ENCODE peak calls at places on chromosomes 16 and 17, in four cellular contexts. One of them, this sample, is unnamed.

GRCh38 chr17:42989726-42990652 is 8.2 kb upstream of the RPL27 start:
- DNase-seq in A549: peak
- DNase-seq in AG09309: no peak
- DNase-seq in fibroblast of the aortic adventitia: no peak
- DNase-seq in this sample: no peak

GRCh38 chr17:40309031-40309937 is at the start of gene RARA:
- DNase-seq in A549: peak
- DNase-seq in AG09309: no peak
- DNase-seq in fibroblast of the aortic adventitia: peak
- DNase-seq in this sample: no peak

GRCh38 chr17:6476061-6476833 is 32.0 kb downstream of the PIMREG start:
- DNase-seq in A549: no peak
- DNase-seq in AG09309: no peak
- DNase-seq in fibroblast of the aortic adventitia: no peak
- DNase-seq in this sample: no peak

GRCh38 chr17:69103557-69104233 is 38.0 kb downstream of the ABCA6 start:
- DNase-seq in A549: no peak
- DNase-seq in AG09309: no peak
- DNase-seq in fibroblast of the aortic adventitia: no peak
- DNase-seq in this sample: no peak

GRCh38 chr16:303760-304505 is 21.0 kb downstream of the PDIA2 start:
- DNase-seq in A549: no peak
- DNase-seq in AG09309: no peak
- DNase-seq in fibroblast of the aortic adventitia: peak
- DNase-seq in this sample: no peak

GRCh38 chr16:20889625-20890275 is 10.4 kb downstream of the DCUN1D3 start:
- DNase-seq in A549: no peak
- DNase-seq in AG09309: no peak
- DNase-seq in fibroblast of the aortic adventitia: no peak
- DNase-seq in this sample: no peak

GRCh38 chr16:73173396-73173795 is 125.5 kb upstream of the ZFHX3 start:
- DNase-seq in A549: no peak
- DNase-seq in AG09309: no peak
- DNase-seq in fibroblast of the aortic adventitia: peak
- DNase-seq in this sample: no peak

GRCh38 chr17:42182927-42183734 is 2.1 kb downstream of the HCRT start:
- DNase-seq in A549: peak
- DNase-seq in AG09309: no peak
- DNase-seq in fibroblast of the aortic adventitia: peak
- DNase-seq in this sample: no peak

GRCh38 chr16:83803811-83804210 is 4.0 kb upstream of the HSBP1 start:
- DNase-seq in A549: no peak
- DNase-seq in AG09309: no peak
- DNase-seq in fibroblast of the aortic adventitia: no peak
- DNase-seq in this sample: no peak

GRCh38 chr17:75774988-75775668 is 9.5 kb upstream of the UNK start:
- DNase-seq in A549: no peak
- DNase-seq in AG09309: no peak
- DNase-seq in fibroblast of the aortic adventitia: peak
- DNase-seq in this sample: no peak

GRCh38 chr17:12180644-12181261 is 160.1 kb downstream of the MAP2K4 start:
- DNase-seq in A549: peak
- DNase-seq in AG09309: peak
- DNase-seq in fibroblast of the aortic adventitia: peak
- DNase-seq in this sample: no peak

GRCh38 chr16:57538235-57538711 is 1.9 kb upstream of the CCDC102A start:
- DNase-seq in A549: no peak
- DNase-seq in AG09309: no peak
- DNase-seq in fibroblast of the aortic adventitia: no peak
- DNase-seq in this sample: peak

DNA sequence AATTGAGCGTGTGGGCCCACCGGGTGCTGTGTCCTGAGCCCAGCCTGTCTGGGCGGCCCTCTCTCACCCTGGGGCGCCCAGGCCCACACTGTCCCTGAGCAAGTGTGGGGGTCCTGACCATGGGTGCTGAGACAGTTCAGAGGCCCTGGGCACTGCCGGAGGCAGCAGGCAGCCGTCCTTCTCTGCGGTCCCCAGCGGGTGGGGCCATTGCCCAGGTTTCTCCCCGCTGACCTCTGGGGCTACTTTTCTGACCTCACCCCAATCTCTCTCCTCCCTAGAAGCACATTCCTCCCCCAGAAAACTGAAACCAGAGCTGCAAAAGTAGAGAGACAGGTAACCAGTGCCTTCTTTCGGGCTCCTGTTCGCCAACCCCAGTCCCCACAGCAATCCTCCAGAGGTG is 36.0 kb upstream of the PVALEF start:
- DNase-seq in A549: no peak
- DNase-seq in AG09309: no peak
- DNase-seq in fibroblast of the aortic adventitia: no peak
- DNase-seq in this sample: no peak
- TF ChIP-seq CTCF in A549: peak
- TF ChIP-seq CTCF in AG09309: peak
- TF ChIP-seq CTCF in fibroblast of the aortic adventitia: no peak
- TF ChIP-seq CTCF in this sample: peak

GRCh38 chr17:37239690-37240344 is 136.0 kb upstream of the C17orf78 start:
- DNase-seq in A549: peak
- DNase-seq in AG09309: no peak
- DNase-seq in fibroblast of the aortic adventitia: peak
- DNase-seq in this sample: no peak
- TF ChIP-seq CTCF in A549: peak
- TF ChIP-seq CTCF in AG09309: peak
- TF ChIP-seq CTCF in fibroblast of the aortic adventitia: peak
- TF ChIP-seq CTCF in this sample: peak

GRCh38 chr17:36657763-36658490 is 56.5 kb downstream of the MRM1 start:
- DNase-seq in A549: no peak
- DNase-seq in AG09309: no peak
- DNase-seq in fibroblast of the aortic adventitia: no peak
- DNase-seq in this sample: no peak
- TF ChIP-seq CTCF in A549: no peak
- TF ChIP-seq CTCF in AG09309: peak
- TF ChIP-seq CTCF in fibroblast of the aortic adventitia: peak
- TF ChIP-seq CTCF in this sample: peak

DNA sequence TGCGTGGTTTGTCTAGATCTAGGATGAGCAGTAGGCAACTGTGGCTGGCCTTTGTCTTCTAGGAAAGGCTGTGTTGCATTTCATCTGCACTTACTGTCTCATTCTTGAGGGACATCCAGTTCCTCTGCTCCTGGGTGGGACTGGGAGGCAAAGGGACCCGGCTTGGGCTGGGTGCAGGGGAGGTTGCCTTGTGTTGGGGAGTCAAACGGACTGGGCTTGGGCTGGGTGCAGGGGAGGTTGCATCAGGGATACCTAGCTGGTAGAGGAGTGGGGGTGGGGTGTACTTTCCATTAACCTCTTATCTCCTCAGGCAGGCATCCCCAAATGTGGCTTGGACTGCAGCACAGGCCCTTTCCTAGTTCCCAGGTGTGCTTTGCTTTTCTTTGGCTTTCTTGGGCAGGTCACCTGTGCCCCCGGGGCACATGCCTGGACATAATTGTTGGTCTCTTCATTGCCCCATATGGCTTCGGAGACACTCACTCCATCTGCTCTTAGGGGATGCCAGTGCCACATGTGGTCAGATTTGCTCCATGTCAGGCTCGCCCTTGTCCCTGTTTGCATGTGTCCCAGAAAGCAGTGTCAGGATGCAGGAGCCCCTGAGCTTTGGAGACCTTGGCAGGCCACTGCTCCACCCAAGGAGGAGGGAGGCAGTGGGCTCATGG is 1682.9 kb downstream of the TP53TG3F start:
- DNase-seq in A549: no peak
- DNase-seq in AG09309: no peak
- DNase-seq in fibroblast of the aortic adventitia: no peak
- DNase-seq in this sample: no peak
- TF ChIP-seq CTCF in A549: no peak
- TF ChIP-seq CTCF in AG09309: no peak
- TF ChIP-seq CTCF in fibroblast of the aortic adventitia: no peak
- TF ChIP-seq CTCF in this sample: no peak

DNA sequence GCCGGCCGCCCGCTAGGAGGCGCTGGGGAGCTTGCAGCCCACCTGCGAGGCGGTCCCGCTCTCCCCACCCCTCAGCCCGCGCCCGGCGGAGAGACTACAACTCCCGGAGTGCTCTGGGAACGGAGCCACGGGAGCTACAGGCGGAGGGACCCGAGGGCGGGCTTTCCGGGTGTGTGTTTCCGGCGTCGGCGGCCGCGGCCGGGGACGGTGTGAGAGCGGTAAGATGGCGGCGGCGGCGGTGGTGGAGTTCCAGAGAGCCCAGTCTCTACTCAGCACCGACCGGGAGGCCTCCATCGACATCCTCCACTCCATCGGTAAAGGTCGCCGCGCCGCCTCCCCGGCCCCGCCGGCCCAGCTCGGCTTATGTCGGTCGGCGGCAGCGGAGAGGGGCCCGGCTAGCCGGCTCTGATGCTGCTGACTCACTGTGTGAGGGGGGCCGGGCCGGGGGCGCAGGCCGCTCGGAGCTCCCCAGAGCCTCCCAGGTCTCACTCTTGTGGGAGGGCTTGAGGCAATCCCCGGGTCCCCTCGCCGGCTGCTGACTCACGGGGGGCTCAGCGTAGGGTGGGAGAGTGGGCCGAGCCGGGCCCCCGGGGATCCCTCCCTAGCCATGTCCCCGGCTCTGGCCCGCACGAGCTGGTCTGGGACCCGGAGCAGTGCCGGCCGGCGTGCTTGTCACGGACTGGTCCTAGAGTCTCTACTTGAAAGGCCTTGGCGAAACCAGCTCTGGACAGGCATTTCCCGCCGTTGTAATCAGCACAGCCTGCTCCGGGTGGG is at the start of gene PSMD11:
- DNase-seq in A549: peak
- DNase-seq in AG09309: peak
- DNase-seq in fibroblast of the aortic adventitia: peak
- DNase-seq in this sample: peak
- TF ChIP-seq CTCF in A549: peak
- TF ChIP-seq CTCF in AG09309: peak
- TF ChIP-seq CTCF in fibroblast of the aortic adventitia: peak
- TF ChIP-seq CTCF in this sample: peak

GRCh38 chr17:20210180-20210579 is 201.0 kb downstream of the SPECC1 start:
- DNase-seq in A549: no peak
- DNase-seq in AG09309: no peak
- DNase-seq in fibroblast of the aortic adventitia: no peak
- DNase-seq in this sample: no peak
- TF ChIP-seq CTCF in A549: no peak
- TF ChIP-seq CTCF in AG09309: no peak
- TF ChIP-seq CTCF in fibroblast of the aortic adventitia: no peak
- TF ChIP-seq CTCF in this sample: no peak

DNA sequence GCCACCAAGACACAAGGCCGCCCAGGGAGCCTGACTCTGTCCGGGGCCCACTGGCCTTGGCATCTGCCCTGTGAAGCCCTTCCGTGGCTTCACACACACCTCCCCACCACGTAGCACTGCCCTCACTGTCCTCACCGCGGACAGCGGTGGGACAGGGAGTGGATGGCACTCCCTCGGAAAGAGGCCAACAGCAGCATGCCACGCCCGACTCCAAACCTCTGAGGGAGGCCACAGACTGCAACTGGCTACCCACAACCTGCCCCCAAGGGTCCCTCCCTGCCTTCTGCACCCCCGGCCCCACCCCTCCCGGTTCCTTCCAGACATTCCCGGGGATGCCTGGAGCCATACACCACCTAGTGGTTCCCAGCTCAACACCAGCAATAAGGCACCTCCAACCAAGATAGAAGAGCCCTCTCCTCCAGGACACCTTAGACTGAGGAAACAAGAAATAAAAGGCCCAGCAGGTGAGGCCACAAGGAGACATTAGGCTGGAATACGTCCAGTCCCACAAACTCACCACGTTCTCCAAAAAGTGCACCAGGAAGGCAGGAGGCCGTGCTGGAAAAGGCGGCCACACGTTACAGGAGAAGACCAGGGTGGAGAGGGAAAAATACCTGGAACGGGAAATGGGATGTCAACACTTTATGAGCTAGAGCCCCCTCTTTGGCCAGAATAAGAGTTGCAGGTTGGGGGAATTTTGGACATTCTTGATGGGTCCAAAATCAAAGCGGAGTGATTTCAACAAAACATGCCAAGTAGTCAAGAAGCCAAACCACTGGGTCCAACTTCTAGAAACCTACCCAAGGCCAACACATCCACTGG is 310.0 kb downstream of the SOX9 start:
- DNase-seq in A549: no peak
- DNase-seq in AG09309: no peak
- DNase-seq in fibroblast of the aortic adventitia: no peak
- DNase-seq in this sample: no peak
- TF ChIP-seq CTCF in A549: peak
- TF ChIP-seq CTCF in AG09309: peak
- TF ChIP-seq CTCF in fibroblast of the aortic adventitia: peak
- TF ChIP-seq CTCF in this sample: no peak

DNA sequence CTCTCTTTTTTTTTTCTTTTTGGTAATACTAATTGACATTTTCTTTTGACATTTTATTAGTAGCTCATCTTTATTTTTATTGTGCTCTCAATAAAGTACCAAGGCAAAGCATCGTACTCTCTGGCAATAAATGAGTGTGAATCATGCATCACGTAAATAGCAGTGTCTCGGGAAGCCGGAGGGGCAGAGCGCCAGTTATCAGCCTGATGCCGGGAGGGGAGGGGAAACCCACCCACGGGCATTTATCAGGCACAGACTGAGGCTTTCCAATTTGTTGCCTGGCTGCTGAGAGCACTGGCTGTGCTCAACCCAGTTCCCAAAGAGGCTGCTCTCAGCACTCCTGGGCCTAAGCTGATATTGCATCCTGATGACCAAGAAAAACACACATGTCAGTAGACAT is 118.4 kb upstream of the CDH5 start:
- DNase-seq in A549: no peak
- DNase-seq in AG09309: peak
- DNase-seq in fibroblast of the aortic adventitia: peak
- DNase-seq in this sample: no peak
- TF ChIP-seq CTCF in A549: no peak
- TF ChIP-seq CTCF in AG09309: no peak
- TF ChIP-seq CTCF in fibroblast of the aortic adventitia: no peak
- TF ChIP-seq CTCF in this sample: no peak

GRCh38 chr16:8899709-8900317 is 17.7 kb downstream of the LITAFD start:
- DNase-seq in A549: no peak
- DNase-seq in AG09309: no peak
- DNase-seq in fibroblast of the aortic adventitia: no peak
- DNase-seq in this sample: no peak
- TF ChIP-seq CTCF in A549: no peak
- TF ChIP-seq CTCF in AG09309: no peak
- TF ChIP-seq CTCF in fibroblast of the aortic adventitia: no peak
- TF ChIP-seq CTCF in this sample: no peak

GRCh38 chr17:38333635-38334295 is 10.0 kb downstream of the GPR179 start:
- DNase-seq in A549: peak
- DNase-seq in AG09309: no peak
- DNase-seq in fibroblast of the aortic adventitia: no peak
- DNase-seq in this sample: no peak
- TF ChIP-seq CTCF in A549: peak
- TF ChIP-seq CTCF in AG09309: peak
- TF ChIP-seq CTCF in fibroblast of the aortic adventitia: peak
- TF ChIP-seq CTCF in this sample: peak

This sample was measured in type B pancreatic cell.